ENCODE peak calls at places on chromosomes 3 and 15, in nine cellular contexts. One of them, this sample, is unnamed.

GRCh38 chr3:101928890-101929289 is 79.6 kb downstream of the NFKBIZ start:
- DNase-seq in MM.1S: no peak
- DNase-seq in OCI-LY7: no peak
- DNase-seq in PC-9: peak
- DNase-seq in GM23248: peak
- DNase-seq in fibroblast of lung: peak
- DNase-seq in HCT116: no peak
- DNase-seq in IMR-90: peak
- DNase-seq in neural progenitor cell: no peak
- DNase-seq in this sample: peak

GRCh38 chr3:128413413-128414205 is 53.1 kb downstream of the DNAJB8 start:
- DNase-seq in MM.1S: no peak
- DNase-seq in OCI-LY7: no peak
- DNase-seq in PC-9: no peak
- DNase-seq in GM23248: no peak
- DNase-seq in fibroblast of lung: no peak
- DNase-seq in HCT116: no peak
- DNase-seq in IMR-90: no peak
- DNase-seq in neural progenitor cell: no peak
- DNase-seq in this sample: no peak

GRCh38 chr3:48157215-48157840 is 30.9 kb downstream of the CDC25A start:
- DNase-seq in MM.1S: no peak
- DNase-seq in OCI-LY7: no peak
- DNase-seq in PC-9: peak
- DNase-seq in GM23248: peak
- DNase-seq in fibroblast of lung: no peak
- DNase-seq in HCT116: peak
- DNase-seq in IMR-90: peak
- DNase-seq in neural progenitor cell: no peak
- DNase-seq in this sample: peak

GRCh38 chr3:140677764-140678163 is at the start of gene TRIM42:
- DNase-seq in MM.1S: no peak
- DNase-seq in OCI-LY7: no peak
- DNase-seq in PC-9: no peak
- DNase-seq in GM23248: no peak
- DNase-seq in fibroblast of lung: no peak
- DNase-seq in HCT116: no peak
- DNase-seq in IMR-90: no peak
- DNase-seq in neural progenitor cell: no peak
- DNase-seq in this sample: no peak

GRCh38 chr3:53635041-53635440 is 140.6 kb downstream of the CACNA1D start:
- DNase-seq in MM.1S: no peak
- DNase-seq in OCI-LY7: no peak
- DNase-seq in PC-9: no peak
- DNase-seq in GM23248: no peak
- DNase-seq in fibroblast of lung: no peak
- DNase-seq in HCT116: no peak
- DNase-seq in IMR-90: no peak
- DNase-seq in neural progenitor cell: no peak
- DNase-seq in this sample: no peak

GRCh38 chr15:36972704-36973103 is 127.6 kb downstream of the MEIS2 start:
- DNase-seq in MM.1S: no peak
- DNase-seq in OCI-LY7: no peak
- DNase-seq in PC-9: no peak
- DNase-seq in GM23248: no peak
- DNase-seq in fibroblast of lung: no peak
- DNase-seq in HCT116: no peak
- DNase-seq in IMR-90: no peak
- DNase-seq in neural progenitor cell: no peak
- DNase-seq in this sample: no peak

GRCh38 chr3:119731545-119732343 is 28.9 kb downstream of the CFAP91 start:
- DNase-seq in MM.1S: no peak
- DNase-seq in OCI-LY7: no peak
- DNase-seq in PC-9: no peak
- DNase-seq in GM23248: peak
- DNase-seq in fibroblast of lung: peak
- DNase-seq in HCT116: no peak
- DNase-seq in IMR-90: peak
- DNase-seq in neural progenitor cell: peak
- DNase-seq in this sample: no peak

GRCh38 chr15:98322551-98322950 is 325.8 kb upstream of the IGF1R start:
- DNase-seq in MM.1S: no peak
- DNase-seq in OCI-LY7: no peak
- DNase-seq in PC-9: no peak
- DNase-seq in GM23248: no peak
- DNase-seq in fibroblast of lung: no peak
- DNase-seq in HCT116: no peak
- DNase-seq in IMR-90: no peak
- DNase-seq in neural progenitor cell: no peak
- DNase-seq in this sample: no peak

GRCh38 chr3:106399773-106400172 is 531.0 kb upstream of the CBLB start:
- DNase-seq in MM.1S: no peak
- DNase-seq in OCI-LY7: no peak
- DNase-seq in PC-9: no peak
- DNase-seq in GM23248: no peak
- DNase-seq in fibroblast of lung: no peak
- DNase-seq in HCT116: no peak
- DNase-seq in IMR-90: no peak
- DNase-seq in neural progenitor cell: peak
- DNase-seq in this sample: no peak

GRCh38 chr3:44208086-44208485 is 33.6 kb upstream of the TOPAZ1 start:
- DNase-seq in MM.1S: peak
- DNase-seq in OCI-LY7: no peak
- DNase-seq in PC-9: no peak
- DNase-seq in GM23248: no peak
- DNase-seq in fibroblast of lung: no peak
- DNase-seq in HCT116: no peak
- DNase-seq in IMR-90: no peak
- DNase-seq in neural progenitor cell: no peak
- DNase-seq in this sample: no peak

GRCh38 chr3:64214697-64215018 is 10.6 kb downstream of the PRICKLE2 start:
- DNase-seq in MM.1S: no peak
- DNase-seq in OCI-LY7: no peak
- DNase-seq in PC-9: no peak
- DNase-seq in GM23248: peak
- DNase-seq in fibroblast of lung: peak
- DNase-seq in HCT116: no peak
- DNase-seq in IMR-90: peak
- DNase-seq in neural progenitor cell: no peak
- DNase-seq in this sample: no peak
- H3K4me2 ChIP-seq in MM.1S: no peak
- H3K4me2 ChIP-seq in OCI-LY7: no peak
- H3K4me2 ChIP-seq in PC-9: no peak
- H3K4me2 ChIP-seq in GM23248: peak
- H3K4me2 ChIP-seq in fibroblast of lung: peak
- H3K4me2 ChIP-seq in HCT116: no peak
- H3K4me2 ChIP-seq in IMR-90: peak
- H3K4me2 ChIP-seq in neural progenitor cell: peak
- H3K4me2 ChIP-seq in this sample: peak

GRCh38 chr15:31214864-31215489 is 111.7 kb upstream of the KLF13 start:
- DNase-seq in MM.1S: no peak
- DNase-seq in OCI-LY7: no peak
- DNase-seq in PC-9: no peak
- DNase-seq in GM23248: peak
- DNase-seq in fibroblast of lung: peak
- DNase-seq in HCT116: no peak
- DNase-seq in IMR-90: no peak
- DNase-seq in neural progenitor cell: no peak
- DNase-seq in this sample: peak
- H3K4me2 ChIP-seq in MM.1S: peak
- H3K4me2 ChIP-seq in OCI-LY7: peak
- H3K4me2 ChIP-seq in PC-9: no peak
- H3K4me2 ChIP-seq in GM23248: no peak
- H3K4me2 ChIP-seq in fibroblast of lung: no peak
- H3K4me2 ChIP-seq in HCT116: peak
- H3K4me2 ChIP-seq in IMR-90: no peak
- H3K4me2 ChIP-seq in neural progenitor cell: peak
- H3K4me2 ChIP-seq in this sample: peak

GRCh38 chr15:29917600-29918597 is 95.6 kb upstream of the TJP1 start:
- DNase-seq in MM.1S: no peak
- DNase-seq in OCI-LY7: no peak
- DNase-seq in PC-9: no peak
- DNase-seq in GM23248: peak
- DNase-seq in fibroblast of lung: peak
- DNase-seq in HCT116: no peak
- DNase-seq in IMR-90: peak
- DNase-seq in neural progenitor cell: no peak
- DNase-seq in this sample: no peak

GRCh38 chr15:29922191-29922590 is 99.9 kb upstream of the TJP1 start:
- DNase-seq in MM.1S: no peak
- DNase-seq in OCI-LY7: no peak
- DNase-seq in PC-9: no peak
- DNase-seq in GM23248: no peak
- DNase-seq in fibroblast of lung: no peak
- DNase-seq in HCT116: no peak
- DNase-seq in IMR-90: no peak
- DNase-seq in neural progenitor cell: no peak
- DNase-seq in this sample: no peak

GRCh38 chr15:29919380-29919881 is 97.2 kb upstream of the TJP1 start:
- DNase-seq in MM.1S: no peak
- DNase-seq in OCI-LY7: no peak
- DNase-seq in PC-9: no peak
- DNase-seq in GM23248: no peak
- DNase-seq in fibroblast of lung: no peak
- DNase-seq in HCT116: no peak
- DNase-seq in IMR-90: no peak
- DNase-seq in neural progenitor cell: no peak
- DNase-seq in this sample: no peak

GRCh38 chr15:29921130-29921601 is 98.9 kb upstream of the TJP1 start:
- DNase-seq in MM.1S: no peak
- DNase-seq in OCI-LY7: no peak
- DNase-seq in PC-9: peak
- DNase-seq in GM23248: no peak
- DNase-seq in fibroblast of lung: no peak
- DNase-seq in HCT116: peak
- DNase-seq in IMR-90: no peak
- DNase-seq in neural progenitor cell: no peak
- DNase-seq in this sample: peak

DNA sequence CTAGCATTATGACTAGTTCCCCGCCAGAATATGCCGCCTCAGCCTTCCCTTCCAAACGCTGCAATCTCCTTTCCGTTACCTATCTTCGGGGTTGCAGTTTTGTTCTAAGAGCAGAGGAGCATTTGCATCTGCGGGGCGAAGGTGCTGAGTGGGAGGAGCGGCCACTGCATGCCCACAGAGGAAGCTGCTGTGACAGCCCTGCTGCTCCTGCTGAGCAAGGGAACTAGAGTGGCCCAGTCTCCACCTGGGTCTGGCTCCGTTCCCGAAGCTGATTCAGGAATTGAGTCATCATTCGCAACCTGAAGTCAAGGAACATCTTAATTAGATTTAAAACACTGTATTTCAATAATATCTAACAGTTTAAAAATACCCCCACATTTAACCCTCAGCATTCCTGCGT is 98.2 kb upstream of the TJP1 start:
- DNase-seq in MM.1S: no peak
- DNase-seq in OCI-LY7: no peak
- DNase-seq in PC-9: peak
- DNase-seq in GM23248: peak
- DNase-seq in fibroblast of lung: no peak
- DNase-seq in HCT116: peak
- DNase-seq in IMR-90: peak
- DNase-seq in neural progenitor cell: no peak
- DNase-seq in this sample: peak
- H3K4me2 ChIP-seq in MM.1S: no peak
- H3K4me2 ChIP-seq in OCI-LY7: no peak
- H3K4me2 ChIP-seq in PC-9: peak
- H3K4me2 ChIP-seq in GM23248: no peak
- H3K4me2 ChIP-seq in fibroblast of lung: no peak
- H3K4me2 ChIP-seq in HCT116: peak
- H3K4me2 ChIP-seq in IMR-90: no peak
- H3K4me2 ChIP-seq in neural progenitor cell: no peak
- H3K4me2 ChIP-seq in this sample: peak

GRCh38 chr3:149815318-149815717 is 2.3 kb downstream of the RNF13 start:
- DNase-seq in MM.1S: no peak
- DNase-seq in OCI-LY7: peak
- DNase-seq in PC-9: no peak
- DNase-seq in GM23248: no peak
- DNase-seq in fibroblast of lung: no peak
- DNase-seq in HCT116: no peak
- DNase-seq in IMR-90: no peak
- DNase-seq in neural progenitor cell: no peak
- DNase-seq in this sample: no peak

GRCh38 chr3:149813367-149814281 is 609 bp downstream of the RNF13 start:
- DNase-seq in MM.1S: peak
- DNase-seq in OCI-LY7: peak
- DNase-seq in PC-9: peak
- DNase-seq in GM23248: peak
- DNase-seq in fibroblast of lung: peak
- DNase-seq in HCT116: no peak
- DNase-seq in IMR-90: peak
- DNase-seq in neural progenitor cell: peak
- DNase-seq in this sample: no peak

GRCh38 chr3:149816986-149817385 is 4.0 kb downstream of the RNF13 start:
- DNase-seq in MM.1S: no peak
- DNase-seq in OCI-LY7: no peak
- DNase-seq in PC-9: no peak
- DNase-seq in GM23248: peak
- DNase-seq in fibroblast of lung: peak
- DNase-seq in HCT116: no peak
- DNase-seq in IMR-90: peak
- DNase-seq in neural progenitor cell: no peak
- DNase-seq in this sample: no peak

GRCh38 chr3:149815728-149816127 is 2.7 kb downstream of the RNF13 start:
- DNase-seq in MM.1S: no peak
- DNase-seq in OCI-LY7: no peak
- DNase-seq in PC-9: no peak
- DNase-seq in GM23248: no peak
- DNase-seq in fibroblast of lung: no peak
- DNase-seq in HCT116: no peak
- DNase-seq in IMR-90: no peak
- DNase-seq in neural progenitor cell: no peak
- DNase-seq in this sample: no peak

GRCh38 chr3:149816326-149816725 is 3.3 kb downstream of the RNF13 start:
- DNase-seq in MM.1S: no peak
- DNase-seq in OCI-LY7: no peak
- DNase-seq in PC-9: no peak
- DNase-seq in GM23248: no peak
- DNase-seq in fibroblast of lung: no peak
- DNase-seq in HCT116: no peak
- DNase-seq in IMR-90: no peak
- DNase-seq in neural progenitor cell: no peak
- DNase-seq in this sample: no peak
- H3K4me2 ChIP-seq in MM.1S: no peak
- H3K4me2 ChIP-seq in OCI-LY7: peak
- H3K4me2 ChIP-seq in PC-9: peak
- H3K4me2 ChIP-seq in GM23248: peak
- H3K4me2 ChIP-seq in fibroblast of lung: no peak
- H3K4me2 ChIP-seq in HCT116: no peak
- H3K4me2 ChIP-seq in IMR-90: no peak
- H3K4me2 ChIP-seq in neural progenitor cell: no peak
- H3K4me2 ChIP-seq in this sample: peak

GRCh38 chr3:109927161-109927560 is 589.8 kb upstream of the DPPA4 start:
- DNase-seq in MM.1S: no peak
- DNase-seq in OCI-LY7: no peak
- DNase-seq in PC-9: peak
- DNase-seq in GM23248: peak
- DNase-seq in fibroblast of lung: peak
- DNase-seq in HCT116: peak
- DNase-seq in IMR-90: peak
- DNase-seq in neural progenitor cell: no peak
- DNase-seq in this sample: peak
- H3K4me2 ChIP-seq in MM.1S: no peak
- H3K4me2 ChIP-seq in OCI-LY7: no peak
- H3K4me2 ChIP-seq in PC-9: peak
- H3K4me2 ChIP-seq in GM23248: peak
- H3K4me2 ChIP-seq in fibroblast of lung: no peak
- H3K4me2 ChIP-seq in HCT116: peak
- H3K4me2 ChIP-seq in IMR-90: peak
- H3K4me2 ChIP-seq in neural progenitor cell: no peak
- H3K4me2 ChIP-seq in this sample: peak

GRCh38 chr3:9512456-9513045 is 41.1 kb downstream of the LHFPL4 start:
- DNase-seq in MM.1S: no peak
- DNase-seq in OCI-LY7: no peak
- DNase-seq in PC-9: no peak
- DNase-seq in GM23248: no peak
- DNase-seq in fibroblast of lung: no peak
- DNase-seq in HCT116: no peak
- DNase-seq in IMR-90: no peak
- DNase-seq in neural progenitor cell: no peak
- DNase-seq in this sample: peak
- H3K4me2 ChIP-seq in MM.1S: no peak
- H3K4me2 ChIP-seq in OCI-LY7: no peak
- H3K4me2 ChIP-seq in PC-9: no peak
- H3K4me2 ChIP-seq in GM23248: no peak
- H3K4me2 ChIP-seq in fibroblast of lung: no peak
- H3K4me2 ChIP-seq in HCT116: no peak
- H3K4me2 ChIP-seq in IMR-90: no peak
- H3K4me2 ChIP-seq in neural progenitor cell: no peak
- H3K4me2 ChIP-seq in this sample: no peak

This sample was measured in A549.